ENCODE peak calls at places on chromosomes 13 and 19, in four cellular contexts. F is ovary, W is nephron progenitor cell, P is astrocyte. U is an unnamed sample.

GRCh38 chr13:77047649-77048343 is 20.8 kb upstream of the FBXL3 start:
- DNase-seq in F (no peak), W (no peak), P (no peak), U (no peak)

GRCh38 chr19:2150794-2151338 is 500 bp downstream of the AP3D1 start:
- DNase-seq in F (peak), W (peak), P (no peak), U (no peak)

GRCh38 chr13:31168166-31168565 is 6.5 kb upstream of the HSPH1 start:
- DNase-seq in F (no peak), W (no peak), P (no peak), U (no peak)

GRCh38 chr19:33390908-33391630 is 17.6 kb downstream of the CEBPG start:
- DNase-seq in F (peak), W (no peak), P (no peak), U (no peak)

GRCh38 chr19:35271546-35271945 is 2.8 kb downstream of the USF2 start:
- DNase-seq in F (no peak), W (no peak), P (no peak), U (no peak)

GRCh38 chr19:45299719-45300118 is 23.0 kb downstream of the CKM start:
- DNase-seq in F (no peak), W (no peak), P (no peak), U (no peak)

GRCh38 chr19:56740478-56740877 is 68.9 kb upstream of the ZNF835 start:
- DNase-seq in F (no peak), W (no peak), P (no peak), U (no peak)

GRCh38 chr13:30932481-30933333 is at the start of gene TEX26:
- DNase-seq in F (no peak), W (peak), P (peak), U (peak)

GRCh38 chr13:32261567-32261966 is 53.6 kb downstream of the ZAR1L start:
- DNase-seq in F (peak), W (no peak), P (peak), U (peak)

GRCh38 chr19:6710273-6711077 is 10.0 kb downstream of the C3 start:
- DNase-seq in F (no peak), W (no peak), P (no peak), U (no peak)

GRCh38 chr19:31385744-31386143 is 36.5 kb upstream of the TSHZ3 start:
- DNase-seq in F (no peak), W (no peak), P (no peak), U (no peak)